ENCODE peak calls at places on chromosome 4, in seven cellular contexts. L is omental fat pad, F is heart right ventricle, V is GM13977, J is choroid plexus epithelial cell, R is glutamatergic neuron, U is neural crest cell. W is an unnamed sample.

GRCh38 chr4:148445071-148445902 is 3.1 kb upstream of the NR3C2 start:
- DNase-seq in L (peak; percentile 23), F (peak; percentile 72), V (peak; percentile 52), J (no peak), R (peak; percentile 50), U (peak; percentile 30), W (peak; percentile 33)

GRCh38 chr4:89610236-89610635 is 226.7 kb downstream of the SNCA start:
- DNase-seq in L (no peak), F (no peak), V (no peak), J (no peak), R (no peak), U (no peak), W (no peak)

GRCh38 chr4:112752061-112752460 is 115.1 kb downstream of the LARP7 start:
- DNase-seq in L (no peak), F (no peak), V (no peak), J (no peak), R (no peak), U (no peak), W (no peak)

GRCh38 chr4:168162604-168163003 is 70.3 kb downstream of the ANXA10 start:
- DNase-seq in L (no peak), F (no peak), V (no peak), J (peak; percentile 58), R (no peak), U (no peak), W (no peak)

GRCh38 chr4:122576261-122577188 is 44.3 kb downstream of the IL21 start:
- DNase-seq in L (no peak), F (no peak), V (peak; percentile 48), J (peak; percentile 78), R (no peak), U (peak; percentile 10), W (peak; percentile 48)

GRCh38 chr4:19969492-19969891 is 282.2 kb upstream of the SLIT2 start:
- DNase-seq in L (no peak), F (no peak), V (no peak), J (peak; percentile 55), R (no peak), U (no peak), W (no peak)

GRCh38 chr4:150117629-150118028 is 39.4 kb downstream of the DCLK2 start:
- DNase-seq in L (no peak), F (no peak), V (no peak), J (peak; percentile 15), R (no peak), U (no peak), W (no peak)

GRCh38 chr4:105991726-105992125 is 96.5 kb downstream of the NPNT start:
- DNase-seq in L (no peak), F (no peak), V (no peak), J (no peak), R (no peak), U (no peak), W (no peak)

GRCh38 chr4:189232274-189232673 is 708.4 kb upstream of the FRG1 start:
- DNase-seq in L (no peak), F (no peak), V (no peak), J (no peak), R (no peak), U (no peak), W (no peak)

GRCh38 chr4:181478675-181479074 is 764.5 kb upstream of the TENM3 start:
- DNase-seq in L (no peak), F (no peak), V (no peak), J (no peak), R (no peak), U (no peak), W (no peak)

GRCh38 chr4:100742045-100742444 is 224.2 kb upstream of the EMCN start:
- DNase-seq in L (no peak), F (peak; percentile 9), V (peak; percentile 5), J (peak; percentile 77), R (no peak), U (no peak), W (no peak)

GRCh38 chr4:182286035-182286434 is 42.8 kb downstream of the TENM3 start:
- DNase-seq in L (no peak), F (no peak), V (no peak), J (no peak), R (no peak), U (no peak), W (no peak)

GRCh38 chr4:183532823-183533222 is 28.0 kb downstream of the ING2 start:
- DNase-seq in L (no peak), F (no peak), V (no peak), J (peak; percentile 48), R (no peak), U (no peak), W (no peak)

GRCh38 chr4:152696764-152697250 is 17.0 kb upstream of the TMEM154 start:
- DNase-seq in L (no peak), F (no peak), V (peak; percentile 84), J (peak; percentile 82), R (no peak), U (peak; percentile 12), W (peak; percentile 84)

GRCh38 chr4:88195666-88196365 is 37.4 kb upstream of the ABCG2 start:
- DNase-seq in L (no peak), F (no peak), V (no peak), J (no peak), R (no peak), U (no peak), W (no peak)

GRCh38 chr4:20995015-20995414 is 294.8 kb downstream of the PACRGL start:
- DNase-seq in L (no peak), F (no peak), V (no peak), J (no peak), R (no peak), U (no peak), W (no peak)

GRCh38 chr4:94165256-94165655 is 42.4 kb upstream of the SMARCAD1 start:
- DNase-seq in L (no peak), F (no peak), V (no peak), J (no peak), R (no peak), U (no peak), W (no peak)

GRCh38 chr4:24837296-24837695 is 41.9 kb downstream of the SOD3 start:
- DNase-seq in L (no peak), F (no peak), V (no peak), J (no peak), R (no peak), U (no peak), W (no peak)

GRCh38 chr4:183200453-183200852 is 101.4 kb downstream of the WWC2 start:
- DNase-seq in L (no peak), F (peak; percentile 22), V (no peak), J (peak; percentile 96), R (no peak), U (no peak), W (no peak)

GRCh38 chr4:111537165-111537564 is 608.1 kb upstream of the FAM241A start:
- DNase-seq in L (no peak), F (no peak), V (no peak), J (no peak), R (no peak), U (no peak), W (no peak)

GRCh38 chr4:157280673-157281072 is 60.1 kb downstream of the GRIA2 start:
- DNase-seq in L (no peak), F (no peak), V (no peak), J (no peak), R (no peak), U (no peak), W (no peak)

GRCh38 chr4:73865697-73866096 is 3.5 kb upstream of the CXCL1 start:
- DNase-seq in L (no peak), F (no peak), V (no peak), J (no peak), R (no peak), U (no peak), W (no peak)

GRCh38 chr4:73869130-73870055 is at the start of gene CXCL1:
- DNase-seq in L (no peak), F (peak; percentile 16), V (no peak), J (peak; percentile 78), R (peak; percentile 63), U (peak; percentile 8), W (no peak)

GRCh38 chr4:73868206-73869129 is 725 bp upstream of the CXCL1 start:
- DNase-seq in L (no peak), F (no peak), V (no peak), J (peak; percentile 78), R (no peak), U (no peak), W (no peak)

GRCh38 chr4:73866236-73866635 is 3.0 kb upstream of the CXCL1 start:
- DNase-seq in L (no peak), F (no peak), V (no peak), J (peak; percentile 35), R (no peak), U (no peak), W (no peak)

GRCh38 chr4:73867783-73868182 is 1.4 kb upstream of the CXCL1 start:
- DNase-seq in L (no peak), F (no peak), V (no peak), J (peak; percentile 55), R (no peak), U (no peak), W (no peak)
- TF ChIP-seq CTCF in L (no peak), F (no peak), V (no peak), J (peak; percentile 19), R (no peak), U (no peak), W (no peak)

DNA sequence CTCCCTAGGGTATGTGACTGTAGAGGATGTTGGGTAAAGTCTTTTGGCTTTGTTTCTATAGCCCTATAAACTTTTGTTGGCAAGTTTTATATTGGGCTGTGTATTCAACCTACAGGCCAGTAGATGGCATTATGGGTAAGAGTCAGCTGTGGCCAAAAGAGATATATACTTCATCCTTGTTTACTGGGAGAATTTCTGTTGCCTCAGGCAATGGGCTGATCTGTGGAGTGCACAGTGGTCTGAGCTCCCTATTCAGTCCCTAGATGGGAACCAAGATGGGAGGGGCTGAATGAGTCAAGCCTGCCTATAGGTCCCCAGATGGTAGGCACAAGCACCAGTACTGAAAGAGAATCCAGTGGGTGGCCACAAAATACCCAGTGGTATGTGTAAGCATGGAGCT is 580.6 kb downstream of the EPHA5 start:
- DNase-seq in L (no peak), F (no peak), V (no peak), J (peak; percentile 19), R (no peak), U (no peak), W (no peak)
- TF ChIP-seq CTCF in L (no peak), F (no peak), V (peak; percentile 28), J (peak; percentile 35), R (no peak), U (peak; percentile 49), W (no peak)

GRCh38 chr4:6782147-6782845 is at the start of gene KIAA0232:
- DNase-seq in L (peak; percentile 59), F (peak; percentile 93), V (peak; percentile 99), J (peak; percentile 97), R (peak; percentile 94), U (peak; percentile 91), W (peak; percentile 96)
- TF ChIP-seq CTCF in L (no peak), F (no peak), V (peak; percentile 38), J (no peak), R (no peak), U (no peak), W (peak; percentile 11)

GRCh38 chr4:144584428-144584827 is 61.5 kb upstream of the HHIP start:
- DNase-seq in L (no peak), F (no peak), V (no peak), J (peak; percentile 35), R (no peak), U (no peak), W (no peak)
- TF ChIP-seq CTCF in L (no peak), F (no peak), V (no peak), J (peak; percentile 29), R (no peak), U (no peak), W (no peak)

DNA sequence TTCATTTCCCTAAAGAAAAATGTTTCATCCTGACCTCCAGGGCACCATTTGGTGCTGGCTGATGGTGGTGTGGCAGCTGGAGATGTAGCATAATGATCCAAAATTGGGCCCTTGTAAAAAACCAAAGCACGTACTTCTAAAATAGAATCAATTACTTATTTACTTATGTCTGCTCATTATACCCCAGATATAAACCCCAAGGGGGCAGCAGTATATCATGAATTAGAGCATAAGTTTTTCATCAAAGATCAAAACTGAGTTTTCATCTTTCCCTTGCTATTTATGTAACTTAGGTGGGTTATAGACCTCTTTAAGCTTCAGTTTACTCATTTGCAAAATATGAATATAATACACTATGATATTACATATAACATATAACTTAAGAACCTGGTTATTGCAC is 241.1 kb downstream of the TACR3 start:
- DNase-seq in L (no peak), F (no peak), V (no peak), J (peak; percentile 11), R (no peak), U (no peak), W (no peak)
- TF ChIP-seq CTCF in L (no peak), F (no peak), V (peak; percentile 30), J (peak; percentile 10), R (no peak), U (no peak), W (peak; percentile 17)

W was measured in GM10248.